ENCODE peak calls at places on chromosomes 11 and 22, in seven cellular contexts. One of them, this sample, is unnamed.

GRCh38 chr22:18156878-18157713 is 7.1 kb downstream of the USP18 start:
- DNase-seq in brain pericyte: peak
- DNase-seq in NCI-H82: peak
- DNase-seq in EH: peak
- DNase-seq in dermis blood vessel endothelial cell: peak
- DNase-seq in heart right ventricle: peak
- DNase-seq in posterior cingulate gyrus: peak
- DNase-seq in this sample: no peak

GRCh38 chr22:41998361-41999261 is at the start of gene WBP2NL:
- DNase-seq in posterior cingulate gyrus: peak
- DNase-seq in dermis blood vessel endothelial cell: peak
- DNase-seq in EH: peak
- DNase-seq in heart right ventricle: peak
- DNase-seq in brain pericyte: peak
- DNase-seq in NCI-H82: no peak
- DNase-seq in this sample: peak

GRCh38 chr22:21624120-21624879 is 5.5 kb downstream of the YDJC start:
- DNase-seq in dermis blood vessel endothelial cell: peak
- DNase-seq in NCI-H82: peak
- DNase-seq in EH: no peak
- DNase-seq in posterior cingulate gyrus: peak
- DNase-seq in brain pericyte: no peak
- DNase-seq in heart right ventricle: no peak
- DNase-seq in this sample: no peak

GRCh38 chr22:45039206-45039605 is 29.4 kb upstream of the PHF21B start:
- DNase-seq in dermis blood vessel endothelial cell: no peak
- DNase-seq in NCI-H82: no peak
- DNase-seq in brain pericyte: no peak
- DNase-seq in EH: no peak
- DNase-seq in heart right ventricle: no peak
- DNase-seq in posterior cingulate gyrus: no peak
- DNase-seq in this sample: no peak

GRCh38 chr11:20501252-20501651 is 98.2 kb upstream of the SLC6A5 start:
- DNase-seq in dermis blood vessel endothelial cell: no peak
- DNase-seq in heart right ventricle: no peak
- DNase-seq in posterior cingulate gyrus: no peak
- DNase-seq in EH: no peak
- DNase-seq in NCI-H82: no peak
- DNase-seq in brain pericyte: no peak
- DNase-seq in this sample: no peak

GRCh38 chr11:65958306-65958705 is 3.2 kb upstream of the SART1 start:
- DNase-seq in heart right ventricle: no peak
- DNase-seq in posterior cingulate gyrus: no peak
- DNase-seq in EH: no peak
- DNase-seq in dermis blood vessel endothelial cell: no peak
- DNase-seq in brain pericyte: no peak
- DNase-seq in NCI-H82: no peak
- DNase-seq in this sample: no peak

GRCh38 chr11:70471254-70471653 is 72.9 kb downstream of the CTTN start:
- DNase-seq in EH: peak
- DNase-seq in heart right ventricle: no peak
- DNase-seq in NCI-H82: peak
- DNase-seq in posterior cingulate gyrus: no peak
- DNase-seq in brain pericyte: no peak
- DNase-seq in dermis blood vessel endothelial cell: peak
- DNase-seq in this sample: no peak

GRCh38 chr11:85809881-85810280 is 1.1 kb downstream of the SYTL2 start:
- DNase-seq in EH: peak
- DNase-seq in dermis blood vessel endothelial cell: peak
- DNase-seq in NCI-H82: peak
- DNase-seq in brain pericyte: no peak
- DNase-seq in posterior cingulate gyrus: no peak
- DNase-seq in heart right ventricle: no peak
- DNase-seq in this sample: no peak

GRCh38 chr22:46003271-46004091 is 26.5 kb upstream of the WNT7B start:
- DNase-seq in brain pericyte: no peak
- DNase-seq in heart right ventricle: no peak
- DNase-seq in dermis blood vessel endothelial cell: no peak
- DNase-seq in posterior cingulate gyrus: no peak
- DNase-seq in EH: peak
- DNase-seq in NCI-H82: no peak
- DNase-seq in this sample: no peak